ENCODE peak calls at places on chromosomes 7 and 10, in eight cellular contexts. One of them, this sample, is unnamed.

GRCh38 chr10:117175901-117176534 is 21.3 kb upstream of the KCNK18 start:
- DNase-seq in K562: peak
- DNase-seq in HepG2: peak
- DNase-seq in breast epithelium: no peak
- DNase-seq in transverse colon: peak
- DNase-seq in endothelial cell of umbilical vein: peak
- DNase-seq in upper lobe of left lung: peak
- DNase-seq in suprapubic skin: peak
- DNase-seq in this sample: peak

GRCh38 chr10:57513637-57514036 is 754.1 kb downstream of the IPMK start:
- DNase-seq in transverse colon: no peak
- DNase-seq in HepG2: no peak
- DNase-seq in endothelial cell of umbilical vein: no peak
- DNase-seq in upper lobe of left lung: no peak
- DNase-seq in K562: no peak
- DNase-seq in breast epithelium: no peak
- DNase-seq in suprapubic skin: no peak
- DNase-seq in this sample: no peak

GRCh38 chr10:101131962-101132635 is 999 bp downstream of the TLX1 start:
- DNase-seq in HepG2: no peak
- DNase-seq in endothelial cell of umbilical vein: no peak
- DNase-seq in breast epithelium: no peak
- DNase-seq in K562: no peak
- DNase-seq in transverse colon: no peak
- DNase-seq in upper lobe of left lung: no peak
- DNase-seq in suprapubic skin: no peak
- DNase-seq in this sample: no peak

GRCh38 chr7:131893627-131894345 is 337.4 kb upstream of the PODXL start:
- DNase-seq in suprapubic skin: no peak
- DNase-seq in K562: no peak
- DNase-seq in upper lobe of left lung: no peak
- DNase-seq in transverse colon: no peak
- DNase-seq in HepG2: no peak
- DNase-seq in breast epithelium: no peak
- DNase-seq in endothelial cell of umbilical vein: no peak
- DNase-seq in this sample: no peak

GRCh38 chr10:43573250-43574034 is 974 bp downstream of the ZNF239 start:
- DNase-seq in upper lobe of left lung: no peak
- DNase-seq in transverse colon: no peak
- DNase-seq in HepG2: no peak
- DNase-seq in endothelial cell of umbilical vein: no peak
- DNase-seq in breast epithelium: no peak
- DNase-seq in K562: no peak
- DNase-seq in suprapubic skin: no peak
- DNase-seq in this sample: no peak

GRCh38 chr10:132264966-132265877 is 42.5 kb downstream of the STK32C start:
- DNase-seq in K562: no peak
- DNase-seq in breast epithelium: no peak
- DNase-seq in upper lobe of left lung: no peak
- DNase-seq in transverse colon: no peak
- DNase-seq in suprapubic skin: no peak
- DNase-seq in endothelial cell of umbilical vein: no peak
- DNase-seq in HepG2: no peak
- DNase-seq in this sample: no peak

GRCh38 chr10:4450981-4451501 is 375.0 kb upstream of the AKR1E2 start:
- DNase-seq in breast epithelium: no peak
- DNase-seq in transverse colon: no peak
- DNase-seq in upper lobe of left lung: no peak
- DNase-seq in endothelial cell of umbilical vein: peak
- DNase-seq in HepG2: no peak
- DNase-seq in K562: no peak
- DNase-seq in suprapubic skin: no peak
- DNase-seq in this sample: no peak

GRCh38 chr7:99489235-99489634 is 10.8 kb downstream of the ZNF394 start:
- DNase-seq in HepG2: peak
- DNase-seq in K562: peak
- DNase-seq in transverse colon: no peak
- DNase-seq in endothelial cell of umbilical vein: no peak
- DNase-seq in breast epithelium: no peak
- DNase-seq in upper lobe of left lung: no peak
- DNase-seq in suprapubic skin: no peak
- DNase-seq in this sample: no peak

GRCh38 chr7:133481676-133482075 is 228.8 kb downstream of the EXOC4 start:
- DNase-seq in endothelial cell of umbilical vein: peak
- DNase-seq in breast epithelium: no peak
- DNase-seq in K562: peak
- DNase-seq in HepG2: no peak
- DNase-seq in upper lobe of left lung: no peak
- DNase-seq in suprapubic skin: no peak
- DNase-seq in transverse colon: no peak
- DNase-seq in this sample: no peak

GRCh38 chr10:90504172-90504571 is 353.7 kb downstream of the HTR7 start:
- DNase-seq in HepG2: no peak
- DNase-seq in K562: no peak
- DNase-seq in suprapubic skin: no peak
- DNase-seq in breast epithelium: no peak
- DNase-seq in endothelial cell of umbilical vein: no peak
- DNase-seq in transverse colon: no peak
- DNase-seq in upper lobe of left lung: no peak
- DNase-seq in this sample: no peak

GRCh38 chr7:96061844-96062243 is 260.1 kb downstream of the SLC25A13 start:
- DNase-seq in K562: no peak
- DNase-seq in transverse colon: no peak
- DNase-seq in HepG2: no peak
- DNase-seq in upper lobe of left lung: no peak
- DNase-seq in breast epithelium: no peak
- DNase-seq in endothelial cell of umbilical vein: no peak
- DNase-seq in suprapubic skin: no peak
- DNase-seq in this sample: peak

GRCh38 chr7:75925717-75926435 is 10.9 kb downstream of the POR start:
- DNase-seq in HepG2: no peak
- DNase-seq in K562: no peak
- DNase-seq in upper lobe of left lung: no peak
- DNase-seq in endothelial cell of umbilical vein: no peak
- DNase-seq in suprapubic skin: no peak
- DNase-seq in transverse colon: no peak
- DNase-seq in breast epithelium: no peak
- DNase-seq in this sample: no peak

GRCh38 chr10:132459252-132460028 is 62.4 kb downstream of the PWWP2B start:
- DNase-seq in K562: no peak
- DNase-seq in HepG2: peak
- DNase-seq in endothelial cell of umbilical vein: no peak
- DNase-seq in transverse colon: peak
- DNase-seq in upper lobe of left lung: no peak
- DNase-seq in breast epithelium: no peak
- DNase-seq in suprapubic skin: peak
- DNase-seq in this sample: peak

GRCh38 chr10:122955892-122956291 is 1.9 kb upstream of the C10orf88 start:
- DNase-seq in K562: no peak
- DNase-seq in endothelial cell of umbilical vein: no peak
- DNase-seq in transverse colon: no peak
- DNase-seq in HepG2: peak
- DNase-seq in suprapubic skin: no peak
- DNase-seq in breast epithelium: no peak
- DNase-seq in upper lobe of left lung: no peak
- DNase-seq in this sample: no peak

GRCh38 chr10:68155615-68156205 is 46.4 kb downstream of the MYPN start:
- DNase-seq in suprapubic skin: no peak
- DNase-seq in K562: no peak
- DNase-seq in transverse colon: no peak
- DNase-seq in breast epithelium: no peak
- DNase-seq in HepG2: no peak
- DNase-seq in endothelial cell of umbilical vein: no peak
- DNase-seq in upper lobe of left lung: no peak
- DNase-seq in this sample: no peak

GRCh38 chr10:48307584-48307983 is 1.1 kb downstream of the MAPK8 start:
- DNase-seq in endothelial cell of umbilical vein: peak
- DNase-seq in transverse colon: no peak
- DNase-seq in upper lobe of left lung: no peak
- DNase-seq in HepG2: no peak
- DNase-seq in breast epithelium: no peak
- DNase-seq in K562: no peak
- DNase-seq in suprapubic skin: no peak
- DNase-seq in this sample: no peak
- H3K27ac ChIP-seq in endothelial cell of umbilical vein: peak
- H3K27ac ChIP-seq in transverse colon: peak
- H3K27ac ChIP-seq in upper lobe of left lung: no peak
- H3K27ac ChIP-seq in HepG2: peak
- H3K27ac ChIP-seq in breast epithelium: no peak
- H3K27ac ChIP-seq in K562: peak
- H3K27ac ChIP-seq in suprapubic skin: no peak
- H3K27ac ChIP-seq in this sample: no peak

DNA sequence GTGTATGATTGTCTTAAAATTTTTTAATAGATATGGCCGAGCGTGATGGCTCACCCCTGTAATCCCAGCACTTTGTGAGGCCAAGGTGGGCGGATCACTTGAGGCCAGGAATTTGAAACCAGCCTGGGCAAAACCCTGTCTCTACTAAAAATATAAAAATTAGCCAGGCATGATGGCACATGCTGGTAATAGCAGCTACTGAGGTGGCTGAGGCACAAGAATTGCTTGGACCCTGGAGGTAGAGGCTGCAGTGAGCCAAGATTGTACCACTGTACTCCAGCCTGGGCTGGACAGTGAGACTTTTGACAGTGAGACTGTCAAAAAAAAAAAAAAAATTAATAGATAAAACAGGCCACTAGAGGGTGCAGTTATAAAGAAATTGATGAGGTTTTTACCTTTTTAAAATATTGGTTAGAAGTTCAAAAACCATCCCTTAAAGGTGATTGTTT is 20.5 kb downstream of the NOM1 start:
- DNase-seq in K562: no peak
- DNase-seq in transverse colon: no peak
- DNase-seq in suprapubic skin: no peak
- DNase-seq in endothelial cell of umbilical vein: peak
- DNase-seq in upper lobe of left lung: no peak
- DNase-seq in breast epithelium: no peak
- DNase-seq in HepG2: no peak
- DNase-seq in this sample: no peak
- TF ChIP-seq POLR2AphosphoS5 in K562: no peak
- TF ChIP-seq POLR2AphosphoS5 in transverse colon: no peak
- TF ChIP-seq POLR2AphosphoS5 in suprapubic skin: no peak
- TF ChIP-seq POLR2AphosphoS5 in endothelial cell of umbilical vein: no peak
- TF ChIP-seq POLR2AphosphoS5 in upper lobe of left lung: no peak
- TF ChIP-seq POLR2AphosphoS5 in breast epithelium: no peak
- TF ChIP-seq POLR2AphosphoS5 in HepG2: no peak
- TF ChIP-seq POLR2AphosphoS5 in this sample: no peak

DNA sequence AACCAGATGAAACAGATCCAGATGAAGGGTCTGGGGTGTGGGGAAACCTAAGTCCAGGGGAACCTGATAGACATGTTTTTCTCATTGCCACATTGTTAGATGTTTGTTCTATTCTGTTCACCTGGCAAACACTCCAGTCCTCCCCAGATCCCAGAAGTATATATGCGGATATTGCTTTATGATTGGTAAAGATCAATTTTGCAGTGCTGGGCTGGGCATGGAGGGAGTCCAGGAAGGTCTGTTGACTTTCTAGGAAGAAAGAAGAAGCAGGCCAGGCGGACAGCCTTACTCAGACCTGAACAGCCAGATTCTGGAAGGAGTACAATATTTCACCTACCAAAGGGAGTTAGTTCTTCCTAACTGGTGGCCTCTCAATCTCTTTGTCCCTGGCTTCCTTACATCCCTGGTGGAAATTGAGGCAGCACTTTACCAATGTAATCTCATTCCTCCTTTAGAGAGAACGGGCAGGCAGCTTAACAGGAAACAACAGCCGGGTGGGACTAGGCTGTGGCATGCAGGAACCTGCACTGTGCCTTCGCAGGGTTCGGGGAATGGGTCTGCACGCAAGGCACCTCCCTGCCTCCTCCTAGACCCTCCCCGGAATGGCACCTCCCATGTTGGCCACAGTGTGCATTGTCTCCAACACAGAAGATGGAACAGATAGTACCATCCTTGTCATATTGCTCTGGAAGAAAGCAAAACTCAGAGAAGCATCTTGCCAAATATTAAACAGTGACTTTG is 931 bp downstream of the GIMAP6 start:
- DNase-seq in upper lobe of left lung: peak
- DNase-seq in transverse colon: no peak
- DNase-seq in HepG2: no peak
- DNase-seq in endothelial cell of umbilical vein: no peak
- DNase-seq in breast epithelium: no peak
- DNase-seq in K562: no peak
- DNase-seq in suprapubic skin: no peak
- DNase-seq in this sample: no peak
- H3K27ac ChIP-seq in upper lobe of left lung: peak
- H3K27ac ChIP-seq in transverse colon: peak
- H3K27ac ChIP-seq in HepG2: no peak
- H3K27ac ChIP-seq in endothelial cell of umbilical vein: peak
- H3K27ac ChIP-seq in breast epithelium: peak
- H3K27ac ChIP-seq in K562: no peak
- H3K27ac ChIP-seq in suprapubic skin: peak
- H3K27ac ChIP-seq in this sample: peak

GRCh38 chr7:27155816-27156507 is 513 bp downstream of the HOXA7 start:
- DNase-seq in endothelial cell of umbilical vein: peak
- DNase-seq in breast epithelium: peak
- DNase-seq in upper lobe of left lung: peak
- DNase-seq in transverse colon: peak
- DNase-seq in K562: no peak
- DNase-seq in suprapubic skin: peak
- DNase-seq in HepG2: no peak
- DNase-seq in this sample: peak
- TF ChIP-seq POLR2AphosphoS5 in endothelial cell of umbilical vein: peak
- TF ChIP-seq POLR2AphosphoS5 in breast epithelium: no peak
- TF ChIP-seq POLR2AphosphoS5 in upper lobe of left lung: no peak
- TF ChIP-seq POLR2AphosphoS5 in transverse colon: peak
- TF ChIP-seq POLR2AphosphoS5 in K562: no peak
- TF ChIP-seq POLR2AphosphoS5 in suprapubic skin: peak
- TF ChIP-seq POLR2AphosphoS5 in HepG2: no peak
- TF ChIP-seq POLR2AphosphoS5 in this sample: no peak

DNA sequence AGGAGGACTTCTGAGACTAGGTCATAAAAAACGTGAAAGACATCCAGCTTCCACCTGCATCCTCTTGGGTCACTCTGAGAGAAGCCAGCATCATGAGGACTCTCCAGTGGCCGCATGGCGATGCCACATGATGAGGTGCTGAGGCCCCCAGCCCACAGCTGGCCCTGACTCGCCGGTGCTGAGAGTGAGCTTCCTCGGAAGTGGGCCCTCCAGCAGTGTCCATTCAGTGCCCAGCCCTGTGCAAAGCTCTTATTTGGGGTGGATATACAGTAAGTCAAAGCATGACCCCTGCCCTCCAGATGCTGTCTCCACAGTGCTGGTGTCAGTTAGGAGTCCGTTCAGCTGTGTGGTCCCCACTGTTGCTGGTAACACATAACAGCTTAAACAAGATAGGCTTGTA is 93.6 kb upstream of the CHST15 start:
- DNase-seq in breast epithelium: no peak
- DNase-seq in transverse colon: no peak
- DNase-seq in HepG2: no peak
- DNase-seq in suprapubic skin: no peak
- DNase-seq in upper lobe of left lung: no peak
- DNase-seq in K562: no peak
- DNase-seq in endothelial cell of umbilical vein: no peak
- DNase-seq in this sample: no peak
- H3K27ac ChIP-seq in breast epithelium: no peak
- H3K27ac ChIP-seq in transverse colon: no peak
- H3K27ac ChIP-seq in HepG2: no peak
- H3K27ac ChIP-seq in suprapubic skin: no peak
- H3K27ac ChIP-seq in upper lobe of left lung: no peak
- H3K27ac ChIP-seq in K562: no peak
- H3K27ac ChIP-seq in endothelial cell of umbilical vein: no peak
- H3K27ac ChIP-seq in this sample: no peak